ENCODE peak calls at places on chromosome 12, in nine cellular contexts. One of them, this sample, is unnamed.

GRCh38 chr12:64270411-64270810 is 48.3 kb upstream of the KICS2 start:
- DNase-seq in MM.1S: no peak
- DNase-seq in nucleus accumbens: no peak
- DNase-seq in RPMI7951: no peak
- DNase-seq in brain microvascular endothelial cell: no peak
- DNase-seq in NCI-H187: no peak
- DNase-seq in left cardiac atrium: no peak
- DNase-seq in GM12865: no peak
- DNase-seq in choroid plexus epithelial cell: no peak
- DNase-seq in this sample: no peak

GRCh38 chr12:80509781-80510556 is 65.9 kb downstream of the PTPRQ start:
- DNase-seq in GM12865: no peak
- DNase-seq in left cardiac atrium: no peak
- DNase-seq in MM.1S: no peak
- DNase-seq in RPMI7951: peak; percentile 70
- DNase-seq in NCI-H187: no peak
- DNase-seq in nucleus accumbens: no peak
- DNase-seq in choroid plexus epithelial cell: peak; percentile 71
- DNase-seq in brain microvascular endothelial cell: peak; percentile 68
- DNase-seq in this sample: no peak

GRCh38 chr12:71746983-71747611 is 7.6 kb upstream of the RAB21 start:
- DNase-seq in left cardiac atrium: no peak
- DNase-seq in GM12865: peak; percentile 80
- DNase-seq in choroid plexus epithelial cell: peak; percentile 82
- DNase-seq in brain microvascular endothelial cell: peak; percentile 38
- DNase-seq in MM.1S: peak; percentile 74
- DNase-seq in RPMI7951: peak; percentile 55
- DNase-seq in nucleus accumbens: peak; percentile 1
- DNase-seq in NCI-H187: no peak
- DNase-seq in this sample: peak; percentile 6

GRCh38 chr12:121949643-121950397 is 31.4 kb downstream of the CFAP251 start:
- DNase-seq in left cardiac atrium: no peak
- DNase-seq in MM.1S: no peak
- DNase-seq in choroid plexus epithelial cell: peak; percentile 96
- DNase-seq in nucleus accumbens: no peak
- DNase-seq in RPMI7951: peak; percentile 79
- DNase-seq in NCI-H187: no peak
- DNase-seq in GM12865: no peak
- DNase-seq in brain microvascular endothelial cell: peak; percentile 94
- DNase-seq in this sample: no peak

GRCh38 chr12:1553987-1554982 is 40.1 kb downstream of the FBXL14 start:
- DNase-seq in GM12865: peak; percentile 94
- DNase-seq in NCI-H187: no peak
- DNase-seq in left cardiac atrium: no peak
- DNase-seq in nucleus accumbens: no peak
- DNase-seq in RPMI7951: no peak
- DNase-seq in choroid plexus epithelial cell: no peak
- DNase-seq in brain microvascular endothelial cell: no peak
- DNase-seq in MM.1S: peak; percentile 96
- DNase-seq in this sample: no peak

GRCh38 chr12:14841761-14842160 is 1.6 kb downstream of the ART4 start:
- DNase-seq in MM.1S: no peak
- DNase-seq in NCI-H187: no peak
- DNase-seq in GM12865: no peak
- DNase-seq in brain microvascular endothelial cell: peak; percentile 62
- DNase-seq in left cardiac atrium: peak; percentile 71
- DNase-seq in choroid plexus epithelial cell: peak; percentile 53
- DNase-seq in RPMI7951: peak; percentile 84
- DNase-seq in nucleus accumbens: no peak
- DNase-seq in this sample: no peak

GRCh38 chr12:79420146-79420618 is 270.6 kb downstream of the PAWR start:
- DNase-seq in brain microvascular endothelial cell: peak; percentile 92
- DNase-seq in choroid plexus epithelial cell: peak; percentile 96
- DNase-seq in GM12865: peak; percentile 18
- DNase-seq in RPMI7951: peak; percentile 72
- DNase-seq in nucleus accumbens: no peak
- DNase-seq in MM.1S: peak; percentile 35
- DNase-seq in NCI-H187: no peak
- DNase-seq in left cardiac atrium: no peak
- DNase-seq in this sample: peak; percentile 17

GRCh38 chr12:49131051-49131972 is at the start of gene TUBA1B:
- DNase-seq in choroid plexus epithelial cell: peak; percentile 90
- DNase-seq in GM12865: peak; percentile 96
- DNase-seq in MM.1S: peak; percentile 91
- DNase-seq in NCI-H187: peak; percentile 92
- DNase-seq in nucleus accumbens: peak; percentile 76
- DNase-seq in brain microvascular endothelial cell: peak; percentile 77
- DNase-seq in RPMI7951: peak; percentile 84
- DNase-seq in left cardiac atrium: peak; percentile 95
- DNase-seq in this sample: peak; percentile 81

GRCh38 chr12:85782711-85783110 is 53.5 kb downstream of the RASSF9 start:
- DNase-seq in nucleus accumbens: no peak
- DNase-seq in brain microvascular endothelial cell: no peak
- DNase-seq in MM.1S: no peak
- DNase-seq in choroid plexus epithelial cell: no peak
- DNase-seq in NCI-H187: no peak
- DNase-seq in GM12865: no peak
- DNase-seq in left cardiac atrium: no peak
- DNase-seq in RPMI7951: no peak
- DNase-seq in this sample: no peak

GRCh38 chr12:71589478-71589881 is 74.2 kb downstream of the ZFC3H1 start:
- DNase-seq in GM12865: peak; percentile 12
- DNase-seq in MM.1S: no peak
- DNase-seq in brain microvascular endothelial cell: no peak
- DNase-seq in RPMI7951: no peak
- DNase-seq in choroid plexus epithelial cell: peak; percentile 43
- DNase-seq in nucleus accumbens: no peak
- DNase-seq in left cardiac atrium: no peak
- DNase-seq in NCI-H187: no peak
- DNase-seq in this sample: no peak

GRCh38 chr12:8648598-8649205 is 13.9 kb downstream of the MFAP5 start:
- DNase-seq in GM12865: peak; percentile 97
- DNase-seq in brain microvascular endothelial cell: no peak
- DNase-seq in RPMI7951: no peak
- DNase-seq in MM.1S: peak; percentile 87
- DNase-seq in NCI-H187: no peak
- DNase-seq in nucleus accumbens: no peak
- DNase-seq in choroid plexus epithelial cell: no peak
- DNase-seq in left cardiac atrium: no peak
- DNase-seq in this sample: no peak

GRCh38 chr12:30874455-30875313 is 51.9 kb upstream of the TSPAN11 start:
- DNase-seq in nucleus accumbens: no peak
- DNase-seq in left cardiac atrium: no peak
- DNase-seq in GM12865: no peak
- DNase-seq in MM.1S: no peak
- DNase-seq in choroid plexus epithelial cell: no peak
- DNase-seq in brain microvascular endothelial cell: no peak
- DNase-seq in NCI-H187: peak; percentile 66
- DNase-seq in RPMI7951: no peak
- DNase-seq in this sample: peak; percentile 68

GRCh38 chr12:5808956-5809355 is 136.1 kb downstream of the ANO2 start:
- DNase-seq in MM.1S: no peak
- DNase-seq in NCI-H187: no peak
- DNase-seq in GM12865: no peak
- DNase-seq in nucleus accumbens: no peak
- DNase-seq in choroid plexus epithelial cell: no peak
- DNase-seq in brain microvascular endothelial cell: peak; percentile 18
- DNase-seq in RPMI7951: peak; percentile 94
- DNase-seq in left cardiac atrium: no peak
- DNase-seq in this sample: no peak